ENCODE peak calls at places on chromosomes 2 and 18, in eight cellular contexts. X, R, U, I, O, A, Z and F are unnamed samples.
A peak's percentile ranks its signal among the peaks of the same experiment; 100 is the strongest.

GRCh38 chr2:176063958-176064357 is 19.8 kb downstream of the EVX2 start:
- DNase-seq in X (no peak), R (no peak), U (no peak), I (no peak), O (peak; percentile 39), A (no peak), Z (no peak), F (no peak)

GRCh38 chr2:177692828-177693269 is 300.3 kb downstream of the AGPS start:
- DNase-seq in X (no peak), R (no peak), U (no peak), I (no peak), O (no peak), A (no peak), Z (peak; percentile 46), F (no peak)

GRCh38 chr18:7273301-7273911 is 42.5 kb downstream of the LRRC30 start:
- DNase-seq in X (peak; percentile 9), R (peak; percentile 74), U (no peak), I (peak; percentile 15), O (no peak), A (peak; percentile 82), Z (no peak), F (peak; percentile 40)

GRCh38 chr2:175575346-175576258 is 394.1 kb upstream of the ATP5MC3 start:
- DNase-seq in X (no peak), R (no peak), U (no peak), I (no peak), O (no peak), A (no peak), Z (no peak), F (no peak)

GRCh38 chr2:172226244-172227061 is 123.8 kb upstream of the DLX2 start:
- DNase-seq in X (peak; percentile 51), R (no peak), U (no peak), I (peak; percentile 81), O (no peak), A (no peak), Z (no peak), F (no peak)

GRCh38 chr2:19684516-19684915 is 217.3 kb downstream of the TTC32 start:
- DNase-seq in X (no peak), R (no peak), U (no peak), I (no peak), O (no peak), A (no peak), Z (no peak), F (no peak)

GRCh38 chr2:174180165-174180724 is 68.1 kb downstream of the OLA1 start:
- DNase-seq in X (no peak), R (no peak), U (no peak), I (no peak), O (no peak), A (no peak), Z (no peak), F (no peak)

GRCh38 chr2:174634130-174635014 is 36.8 kb upstream of the WIPF1 start:
- DNase-seq in X (no peak), R (no peak), U (no peak), I (peak; percentile 26), O (no peak), A (no peak), Z (no peak), F (peak; percentile 11)

GRCh38 chr18:79385749-79386341 is 9.9 kb upstream of the NFATC1 start:
- DNase-seq in X (no peak), R (no peak), U (no peak), I (no peak), O (no peak), A (no peak), Z (no peak), F (peak; percentile 1)

GRCh38 chr18:49847524-49847923 is 34.2 kb upstream of the ACAA2 start:
- DNase-seq in X (no peak), R (no peak), U (no peak), I (no peak), O (no peak), A (no peak), Z (no peak), F (no peak)

GRCh38 chr2:233449071-233449901 is 95.0 kb downstream of the DGKD start:
- DNase-seq in X (peak; percentile 38), R (no peak), U (no peak), I (peak; percentile 32), O (peak; percentile 69), A (peak; percentile 77), Z (peak; percentile 68), F (peak; percentile 31)

GRCh38 chr18:48335829-48336228 is 73.4 kb downstream of the ZBTB7C start:
- DNase-seq in X (no peak), R (no peak), U (no peak), I (no peak), O (no peak), A (no peak), Z (no peak), F (peak; percentile 67)

GRCh38 chr18:34650121-34650545 is 60.0 kb upstream of the DTNA start:
- DNase-seq in X (no peak), R (peak; percentile 31), U (no peak), I (no peak), O (no peak), A (no peak), Z (no peak), F (peak; percentile 84)

GRCh38 chr2:20352230-20353216 is 1.9 kb upstream of the PUM2 start:
- DNase-seq in X (no peak), R (no peak), U (no peak), I (no peak), O (peak; percentile 79), A (no peak), Z (no peak), F (no peak)

GRCh38 chr2:207091175-207091574 is 74.6 kb downstream of the KLF7 start:
- DNase-seq in X (no peak), R (no peak), U (no peak), I (no peak), O (no peak), A (no peak), Z (no peak), F (no peak)

GRCh38 chr2:55134316-55134706 is 84.1 kb upstream of the RTN4 start:
- DNase-seq in X (no peak), R (no peak), U (no peak), I (no peak), O (no peak), A (no peak), Z (no peak), F (no peak)

GRCh38 chr2:213455316-213456008 is 171.2 kb downstream of the SPAG16 start:
- DNase-seq in X (no peak), R (no peak), U (no peak), I (no peak), O (no peak), A (no peak), Z (no peak), F (no peak)

GRCh38 chr2:74703373-74703772 is 49.3 kb downstream of the SEMA4F start:
- DNase-seq in X (no peak), R (peak; percentile 41), U (no peak), I (no peak), O (no peak), A (no peak), Z (no peak), F (no peak)

GRCh38 chr2:1816414-1816911 is 72.1 kb upstream of the PXDN start:
- DNase-seq in X (peak; percentile 57), R (no peak), U (no peak), I (peak; percentile 39), O (no peak), A (no peak), Z (no peak), F (no peak)

GRCh38 chr2:17373736-17374135 is 144.5 kb downstream of the RAD51AP2 start:
- DNase-seq in X (no peak), R (no peak), U (no peak), I (no peak), O (no peak), A (no peak), Z (no peak), F (no peak)

GRCh38 chr2:199160677-199161465 is 296.9 kb downstream of the SATB2 start:
- DNase-seq in X (no peak), R (peak; percentile 44), U (no peak), I (no peak), O (no peak), A (no peak), Z (no peak), F (no peak)

GRCh38 chr18:75962177-75962576 is 532.9 kb downstream of the ZNF516 start:
- DNase-seq in X (no peak), R (no peak), U (no peak), I (no peak), O (no peak), A (no peak), Z (no peak), F (no peak)

GRCh38 chr2:26727641-26728561 is 35.4 kb downstream of the KCNK3 start:
- DNase-seq in X (no peak), R (peak; percentile 19), U (no peak), I (no peak), O (no peak), A (no peak), Z (no peak), F (peak; percentile 25)

GRCh38 chr2:159708066-159708760 is 4.1 kb upstream of the MARCHF7 start:
- DNase-seq in X (no peak), R (no peak), U (no peak), I (no peak), O (no peak), A (no peak), Z (no peak), F (no peak)

GRCh38 chr2:239398536-239398935 is 2.3 kb downstream of the HDAC4 start:
- DNase-seq in X (no peak), R (peak; percentile 47), U (no peak), I (no peak), O (no peak), A (peak; percentile 75), Z (no peak), F (no peak)
- H3K4me3 ChIP-seq in X (no peak overlapping the region), R (no peak overlapping the region), U (no peak overlapping the region), I (no peak overlapping the region), O (no peak overlapping the region), A (peak overlapping the region; percentile 70), Z (no peak overlapping the region), F (no peak overlapping the region)

GRCh38 chr2:25294573-25295462 is 46.9 kb downstream of the DNMT3A start:
- DNase-seq in X (peak; percentile 39), R (peak; percentile 87), U (peak; percentile 57), I (peak; percentile 80), O (peak; percentile 62), A (no peak), Z (no peak), F (peak; percentile 54)
- H3K4me3 ChIP-seq in X (no peak overlapping the region), R (no peak overlapping the region), U (no peak overlapping the region), I (no peak overlapping the region), O (no peak overlapping the region), A (peak overlapping the region; percentile 5), Z (no peak overlapping the region), F (no peak overlapping the region)

DNA sequence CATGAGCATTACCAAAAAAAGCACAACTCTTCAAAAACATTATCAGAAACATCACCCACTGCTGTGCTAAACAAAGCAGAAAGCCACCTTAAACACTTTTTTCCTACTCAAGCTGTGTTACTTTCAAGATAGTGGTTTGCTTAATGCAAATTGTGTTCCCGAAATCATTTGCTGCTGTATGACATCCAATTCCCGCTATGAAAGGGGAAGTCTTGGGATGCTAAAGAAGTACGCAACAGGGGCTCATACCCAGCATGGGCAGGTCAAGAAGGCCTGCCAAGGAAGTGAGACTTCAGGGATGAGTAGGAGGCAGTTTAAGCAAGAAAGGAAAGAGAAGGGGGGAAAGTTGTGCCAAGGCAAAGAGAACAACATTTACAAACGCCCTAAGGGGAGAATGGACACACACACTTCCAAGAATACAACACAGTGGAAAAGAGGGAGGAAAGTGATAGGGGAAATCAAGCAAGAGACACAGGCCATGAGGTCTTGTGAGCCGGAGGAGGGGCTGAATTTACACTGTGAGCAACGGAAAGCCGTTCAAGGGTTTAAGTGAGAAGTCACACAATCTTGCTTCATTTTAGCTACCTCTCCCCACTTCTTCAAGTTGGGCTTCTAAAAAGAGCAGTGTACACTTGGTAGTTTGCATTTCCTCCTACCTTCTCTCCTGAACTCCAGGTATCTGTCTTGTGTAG is 4.1 kb downstream of the PTPN2 start:
- DNase-seq in X (no peak), R (peak; percentile 46), U (no peak), I (no peak), O (no peak), A (no peak), Z (no peak), F (no peak)
- H3K4me3 ChIP-seq in X (no peak overlapping the region), R (no peak overlapping the region), U (no peak overlapping the region), I (no peak overlapping the region), O (no peak overlapping the region), A (no peak overlapping the region), Z (no peak overlapping the region), F (no peak overlapping the region)

GRCh38 chr2:119435148-119435952 is 3.7 kb downstream of the TMEM37 start:
- DNase-seq in X (no peak), R (no peak), U (no peak), I (peak; percentile 64), O (no peak), A (no peak), Z (no peak), F (peak; percentile 60)
- H3K4me3 ChIP-seq in X (no peak overlapping the region), R (no peak overlapping the region), U (no peak overlapping the region), I (no peak overlapping the region), O (no peak overlapping the region), A (no peak overlapping the region), Z (no peak overlapping the region), F (no peak overlapping the region)